ENCODE peak calls at places on chromosomes 7 and 10, in ten cellular contexts. W is uterus; Y is epithelial cell of esophagus; P is SK-N-SH; C is trophoblast cell; K is GM12891; H is NCI-H460; O is naive thymus-derived CD8-positive, alpha-beta T cell; R is NCI-H1930; M is PC-3. F is an unnamed sample.
A peak's percentile ranks its signal among the peaks of the same experiment; 100 is the strongest.

GRCh38 chr7:91812388-91812787 is 68.1 kb downstream of the MTERF1 start:
- DNase-seq in O (no peak), W (no peak), C (no peak), P (no peak), R (no peak), M (no peak), H (no peak), Y (peak; percentile 11), K (no peak), F (no peak)

GRCh38 chr10:116038259-116038658 is 234.7 kb downstream of the GFRA1 start:
- DNase-seq in O (no peak), P (no peak), M (no peak), Y (peak; percentile 2), C (no peak), R (no peak), H (peak; percentile 4), W (peak; percentile 51), K (no peak), F (no peak)

GRCh38 chr10:86234553-86235270 is 131.9 kb downstream of the GRID1 start:
- DNase-seq in Y (no peak), R (no peak), C (no peak), W (no peak), H (no peak), P (no peak), K (no peak), M (no peak), O (no peak), F (no peak)

GRCh38 chr10:96416643-96417042 is 57.8 kb upstream of the OPALIN start:
- DNase-seq in P (no peak), C (peak; percentile 54), W (peak; percentile 41), M (peak; percentile 66), H (no peak), R (no peak), O (no peak), K (no peak), Y (peak; percentile 3), F (no peak)

GRCh38 chr7:151689196-151689971 is 169.7 kb upstream of the RHEB start:
- DNase-seq in K (no peak), R (no peak), C (no peak), Y (peak; percentile 60), P (no peak), H (no peak), W (no peak), O (no peak), M (no peak), F (no peak)

GRCh38 chr10:26478061-26478460 is 39.9 kb downstream of the APBB1IP start:
- DNase-seq in Y (no peak), H (no peak), P (no peak), R (no peak), C (no peak), M (no peak), W (no peak), K (no peak), O (no peak), F (no peak)

GRCh38 chr10:77907900-77908717 is 18.4 kb downstream of the DLG5 start:
- DNase-seq in H (no peak), W (no peak), C (peak; percentile 26), R (no peak), O (no peak), P (no peak), M (peak; percentile 77), K (no peak), Y (peak; percentile 48), F (no peak)

GRCh38 chr7:38070718-38071117 is 107.3 kb upstream of the STARD3NL start:
- DNase-seq in R (no peak), C (peak; percentile 24), O (no peak), H (no peak), K (peak; percentile 10), M (peak; percentile 47), W (no peak), Y (no peak), P (peak; percentile 73), F (no peak)

F was measured in Caki2.